ENCODE peak calls at places on chromosomes 13 and 19, in five cellular contexts. B is H1, P is hepatocyte, F is GM12878, N is heart right ventricle. M is an unnamed sample. For H3K36me3, the result is how much of the 10 kb centered on the place peaks cover.

GRCh38 chr13:46728777-46729176 is 68.2 kb downstream of the ESD start:
- DNase-seq in B (no peak), P (no peak), F (no peak), N (no peak), M (no peak)

GRCh38 chr13:109309625-109310363 is 476.6 kb downstream of the IRS2 start:
- DNase-seq in B (no peak), P (peak), F (no peak), N (no peak), M (no peak)

GRCh38 chr13:70339738-70340137 is 231.5 kb upstream of the KLHL1 start:
- DNase-seq in B (peak), P (peak), F (no peak), N (no peak), M (no peak)

GRCh38 chr19:47697863-47698609 is 15.2 kb upstream of the EHD2 start:
- DNase-seq in B (peak), P (peak), F (peak), N (peak), M (peak)

GRCh38 chr19:13155472-13156284 is 5.5 kb downstream of the IER2 start:
- DNase-seq in B (no peak), P (peak), F (no peak), N (peak), M (peak)

GRCh38 chr19:22422220-22422619 is at the start of gene ZNF98:
- DNase-seq in B (no peak), P (no peak), F (no peak), N (peak), M (no peak)

GRCh38 chr13:113667771-113668490 is 912 bp downstream of the GRK1 start:
- DNase-seq in B (no peak), P (no peak), F (no peak), N (no peak), M (peak)

GRCh38 chr19:51327066-51327985 is 14.6 kb downstream of the VSIG10L start:
- DNase-seq in B (peak), P (peak), F (no peak), N (peak), M (no peak)

GRCh38 chr13:80923907-80924306 is 583.0 kb upstream of the SPRY2 start:
- DNase-seq in B (no peak), P (no peak), F (no peak), N (no peak), M (no peak)

GRCh38 chr13:20847298-20847697 is 55.2 kb downstream of the XPO4 start:
- DNase-seq in B (no peak), P (no peak), F (no peak), N (no peak), M (no peak)

GRCh38 chr19:28881616-28882015 is 331.3 kb downstream of the UQCRFS1 start:
- DNase-seq in B (no peak), P (no peak), F (no peak), N (no peak), M (no peak)

GRCh38 chr13:76038920-76039716 is 403.0 kb downstream of the LMO7 start:
- DNase-seq in B (no peak), P (no peak), F (no peak), N (no peak), M (no peak)

GRCh38 chr13:39350461-39350881 is 252.5 kb downstream of the LHFPL6 start:
- DNase-seq in B (no peak), P (no peak), F (no peak), N (peak), M (no peak)

GRCh38 chr19:8257052-8257443 is 47.9 kb downstream of the CERS4 start:
- DNase-seq in B (no peak), P (peak), F (no peak), N (no peak), M (no peak)

GRCh38 chr13:99228737-99229691 is 28.4 kb downstream of the UBAC2 start:
- DNase-seq in B (no peak), P (no peak), F (peak), N (no peak), M (no peak)

GRCh38 chr13:51451467-51452390 is 1.1 kb downstream of the INTS6 start:
- DNase-seq in B (peak), P (peak), F (no peak), N (peak), M (peak)

GRCh38 chr19:45952341-45952690 is 21.3 kb downstream of the NOVA2 start:
- DNase-seq in B (no peak), P (no peak), F (no peak), N (no peak), M (no peak)
- H3K4me3 ChIP-seq in B (peak), P (no peak), F (no peak), N (no peak), M (no peak)

GRCh38 chr13:73388586-73388985 is 329.8 kb downstream of the KLF5 start:
- DNase-seq in B (no peak), P (no peak), F (no peak), N (no peak), M (no peak)
- TF ChIP-seq CTCF in B (no peak), P (no peak), F (no peak), N (no peak), M (no peak)

DNA sequence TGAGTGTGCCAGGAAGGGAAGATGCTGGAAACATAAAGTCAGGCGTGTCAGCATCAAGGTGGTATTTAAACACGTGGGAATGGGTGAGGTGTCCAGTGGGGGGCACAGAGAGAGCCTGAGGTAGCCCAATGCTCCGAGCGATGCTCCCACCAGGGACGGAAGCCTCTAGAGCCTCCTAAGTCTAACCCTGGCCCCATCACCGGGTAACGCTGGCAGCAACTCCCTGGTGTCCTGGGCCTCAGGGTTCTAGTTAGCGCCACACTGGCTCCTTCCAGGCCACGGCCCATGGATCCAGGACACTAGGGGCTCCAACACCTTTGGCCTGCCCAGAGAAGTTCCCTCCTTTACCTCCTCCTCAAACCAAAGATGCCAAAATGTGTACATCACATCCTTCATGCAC is 65.4 kb downstream of the EPS15L1 start:
- DNase-seq in B (no peak), P (no peak), F (no peak), N (no peak), M (no peak)
- H3K36me3 ChIP-seq in B (under half), P (under half), F (under half), N (under half), M (half or more)

GRCh38 chr19:1274852-1275259 is 474 bp upstream of the FAM174C start:
- DNase-seq in B (no peak), P (no peak), F (no peak), N (no peak), M (peak)
- H3K4me3 ChIP-seq in B (peak), P (peak), F (peak), N (peak), M (peak)

M was measured in tibial artery.